ENCODE peak calls at places on chromosomes 7 and 10, in four cellular contexts. F, C, I and Z are unnamed samples.

GRCh38 chr7:35605760-35606159 is 89.2 kb downstream of the HERPUD2 start:
- DNase-seq in F (peak), I (no peak), C (no peak), Z (no peak)

GRCh38 chr7:102990642-102991041 is 77.8 kb downstream of the LRRC17 start:
- DNase-seq in F (no peak), C (no peak), I (no peak), Z (no peak)

GRCh38 chr7:124765401-124766352 is at the start of gene GPR37:
- DNase-seq in F (peak), C (peak), I (peak), Z (peak)

GRCh38 chr10:34612446-34612845 is 202.7 kb downstream of the PARD3 start:
- DNase-seq in I (no peak), F (no peak), C (no peak), Z (no peak)

GRCh38 chr10:124417846-124418725 is 637 bp downstream of the OAT start:
- DNase-seq in C (peak), F (peak), I (peak), Z (peak)

GRCh38 chr7:157907998-157908782 is 571.4 kb downstream of the DNAJB6 start:
- DNase-seq in F (no peak), I (no peak), C (no peak), Z (no peak)

GRCh38 chr7:150435047-150435389 is 15.4 kb upstream of the GIMAP8 start:
- DNase-seq in I (no peak), F (no peak), C (no peak), Z (no peak)

GRCh38 chr7:101731502-101732084 is 85.8 kb upstream of the CUX1 start:
- DNase-seq in I (no peak), C (no peak), F (no peak), Z (no peak)

GRCh38 chr7:44258423-44258760 is 57.6 kb downstream of the YKT6 start:
- DNase-seq in I (no peak), F (no peak), C (no peak), Z (no peak)

GRCh38 chr7:98922392-98923107 is 44.2 kb downstream of the TRRAP start:
- DNase-seq in F (peak), I (no peak), C (no peak), Z (no peak)

GRCh38 chr10:32005050-32005449 is 51.2 kb downstream of the KIF5B start:
- DNase-seq in C (peak), F (peak), I (no peak), Z (peak)

DNA sequence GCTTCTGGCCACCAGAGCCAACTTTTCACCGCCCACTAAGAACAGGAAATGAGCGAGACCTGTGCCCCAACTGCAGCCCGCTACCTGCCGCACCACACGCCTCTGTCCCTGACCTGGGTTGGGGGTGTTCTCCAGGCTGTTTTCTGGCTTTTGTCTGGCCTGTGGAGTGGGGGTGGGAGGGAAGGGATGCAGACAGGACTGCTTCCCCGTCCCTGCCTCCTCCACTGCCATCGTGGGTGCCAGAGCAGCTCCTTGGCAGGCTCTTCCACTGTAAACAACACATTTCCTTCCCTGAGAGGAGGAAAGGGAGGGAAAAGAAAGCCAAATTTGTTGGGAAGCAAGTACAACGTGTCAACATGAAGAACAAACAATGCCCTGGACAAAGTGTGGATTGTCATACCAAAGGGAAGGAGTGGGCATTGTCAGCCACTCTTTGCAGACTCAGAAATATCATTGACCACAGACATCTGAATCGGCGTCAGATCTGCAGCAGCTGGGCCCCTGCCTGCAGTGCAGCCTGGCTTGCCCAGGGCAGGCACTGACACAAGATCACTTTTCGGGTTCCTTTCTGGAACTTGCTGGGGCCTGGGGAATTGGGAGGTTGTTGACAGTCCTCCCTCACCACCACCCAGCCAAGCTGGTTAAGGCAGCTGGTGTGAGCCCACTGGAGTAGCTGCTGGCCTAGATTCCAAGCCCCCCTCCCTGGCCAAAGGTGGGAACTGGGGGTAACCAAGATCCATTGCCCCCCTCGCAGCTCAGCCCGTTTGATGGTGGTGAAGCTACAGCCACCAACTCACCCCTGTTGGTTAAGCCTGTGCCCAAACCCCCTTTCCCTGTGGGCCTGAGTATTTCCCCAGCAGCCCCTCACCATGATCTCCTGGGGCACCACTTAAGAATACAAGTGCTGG is 22.6 kb upstream of the TRIM8 start:
- DNase-seq in C (no peak), I (no peak), F (peak), Z (no peak)
- H3K18ac ChIP-seq in C (no peak), I (no peak), F (peak), Z (no peak)

GRCh38 chr7:20331231-20331880 is 656 bp downstream of the ITGB8 start:
- DNase-seq in I (peak), C (peak), F (peak), Z (no peak)
- H2BK120ac ChIP-seq in I (peak), C (peak), F (peak), Z (peak)

GRCh38 chr10:29926649-29927048 is 132.7 kb downstream of the JCAD start:
- DNase-seq in F (peak), C (no peak), I (no peak), Z (no peak)

GRCh38 chr10:29932991-29933390 is 126.4 kb downstream of the JCAD start:
- DNase-seq in F (no peak), I (no peak), C (no peak), Z (no peak)

GRCh38 chr10:29925771-29926345 is 133.5 kb downstream of the JCAD start:
- DNase-seq in C (peak), I (no peak), F (no peak), Z (no peak)

GRCh38 chr10:29929006-29929405 is 130.4 kb downstream of the JCAD start:
- DNase-seq in F (no peak), I (no peak), C (no peak), Z (no peak)

DNA sequence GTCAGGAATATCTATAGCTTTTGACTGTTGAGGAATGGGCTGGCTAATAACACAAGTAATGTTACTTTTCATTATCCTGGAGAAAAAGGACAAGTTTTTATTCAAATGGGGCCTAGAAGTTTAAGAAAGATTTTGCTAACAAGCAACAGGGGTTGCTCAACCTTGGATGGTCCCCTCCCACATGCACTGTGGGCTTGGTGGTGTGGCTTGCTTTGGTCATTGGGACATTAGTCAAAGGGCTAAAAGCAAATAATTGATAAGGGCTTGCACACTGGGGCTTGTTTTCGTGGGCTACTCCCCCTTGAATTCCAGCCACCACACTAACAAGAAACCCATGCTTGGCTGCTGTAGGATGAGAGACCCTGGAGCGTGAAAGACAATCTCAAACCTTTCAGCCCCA is 127.6 kb downstream of the JCAD start:
- DNase-seq in C (no peak), F (no peak), I (no peak), Z (no peak)
- H3K18ac ChIP-seq in C (no peak), F (no peak), I (no peak), Z (no peak)

DNA sequence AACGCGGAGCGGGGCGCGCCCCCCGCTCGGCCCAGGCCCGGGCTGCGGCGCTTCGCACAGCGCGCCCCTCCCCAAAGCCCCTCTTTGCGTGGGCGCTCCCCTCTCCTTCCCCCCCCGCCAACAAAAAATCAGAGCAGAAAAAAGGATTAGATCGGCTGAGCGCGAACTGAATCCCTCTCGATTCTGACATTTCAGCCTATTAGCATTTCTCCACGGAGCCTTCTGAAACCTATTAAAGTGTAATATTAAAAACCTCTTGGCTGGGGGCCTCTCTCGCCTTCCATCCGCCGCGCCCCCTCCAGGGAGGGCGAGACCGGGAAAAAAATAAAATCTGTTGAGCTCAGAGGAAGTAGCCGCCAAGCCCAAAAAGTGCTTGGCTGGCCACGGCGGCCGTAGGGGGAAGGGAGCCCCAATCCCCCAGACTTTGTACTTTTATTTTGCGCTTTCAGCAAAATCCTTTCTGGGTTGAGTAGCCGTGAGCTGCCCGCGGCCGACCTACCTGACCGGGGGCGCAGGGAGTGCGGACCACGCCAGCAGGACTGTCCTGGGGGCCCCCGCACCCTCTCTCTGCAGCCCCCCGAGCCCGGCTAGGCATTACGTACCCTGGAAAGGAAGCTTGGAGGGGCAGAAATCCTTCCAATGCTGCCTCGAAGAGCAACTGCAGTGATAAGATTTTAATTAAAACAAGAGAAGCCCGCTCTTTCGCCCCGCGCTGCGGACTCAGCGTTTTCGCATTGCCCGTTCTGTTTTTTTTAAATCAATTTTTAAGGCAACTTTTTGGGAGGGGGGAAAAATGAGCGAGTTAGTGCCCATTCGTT is 1.3 kb upstream of the TNRC18 start:
- DNase-seq in C (no peak), I (no peak), F (peak), Z (no peak)
- H2BK120ac ChIP-seq in C (peak), I (peak), F (peak), Z (no peak)

GRCh38 chr7:66627876-66628360 is 763 bp upstream of the KCTD7 start:
- DNase-seq in F (no peak), C (peak), I (no peak), Z (no peak)
- H3K18ac ChIP-seq in F (peak), C (peak), I (peak), Z (peak)

GRCh38 chr7:33721895-33722294 is 183.4 kb upstream of the BMPER start:
- DNase-seq in C (no peak), F (peak), I (no peak), Z (no peak)
- H2BK120ac ChIP-seq in C (peak), F (peak), I (no peak), Z (no peak)

GRCh38 chr10:62050941-62051433 is 149.5 kb downstream of the ARID5B start:
- DNase-seq in C (peak), I (no peak), F (peak), Z (no peak)
- H3K18ac ChIP-seq in C (no peak), I (no peak), F (peak), Z (no peak)